ENCODE peak calls at places on chromosomes 7 and 10, in four cellular contexts. E is Karpas-422, D is mammary epithelial cell, F is OCI-LY7. G is an unnamed sample. For H3K79me2, the result is how much of the 10 kb centered on the place peaks cover.

GRCh38 chr10:13395540-13395939 is 47.4 kb upstream of the SEPHS1 start:
- DNase-seq in E (no peak), D (no peak), F (no peak), G (no peak)

GRCh38 chr7:157831143-157831900 is 494.5 kb downstream of the DNAJB6 start:
- DNase-seq in E (no peak), D (no peak), F (no peak), G (no peak)

GRCh38 chr10:62149621-62150020 is 119.0 kb downstream of the RTKN2 start:
- DNase-seq in E (no peak), D (no peak), F (no peak), G (no peak)

GRCh38 chr7:70289067-70289466 is 690.8 kb downstream of the AUTS2 start:
- DNase-seq in E (no peak), D (peak), F (no peak), G (no peak)

GRCh38 chr10:30037620-30038336 is 21.6 kb downstream of the JCAD start:
- DNase-seq in E (no peak), D (no peak), F (no peak), G (no peak)

GRCh38 chr7:92988051-92988450 is 129.7 kb downstream of the SAMD9 start:
- DNase-seq in E (no peak), D (peak), F (no peak), G (peak)

GRCh38 chr10:35127289-35127891 is 744 bp downstream of the CREM start:
- DNase-seq in E (peak), D (peak), F (peak), G (no peak)

GRCh38 chr7:66150471-66150870 is 35.8 kb downstream of the CRCP start:
- DNase-seq in E (no peak), D (no peak), F (no peak), G (no peak)

GRCh38 chr7:40676220-40676619 is 541.4 kb downstream of the SUGCT start:
- DNase-seq in E (no peak), D (no peak), F (no peak), G (no peak)

GRCh38 chr10:104371753-104372152 is 18.1 kb downstream of the CFAP58 start:
- DNase-seq in E (no peak), D (no peak), F (no peak), G (no peak)

GRCh38 chr7:845731-846130 is 13.5 kb downstream of the SUN1 start:
- DNase-seq in E (no peak), D (no peak), F (no peak), G (no peak)
- H3K79me2 ChIP-seq in E (under half), D (under half), F (under half), G (under half)

GRCh38 chr7:130936202-130936931 is 202.4 kb upstream of the KLF14 start:
- DNase-seq in E (no peak), D (no peak), F (no peak), G (no peak)

GRCh38 chr7:130937016-130937415 is 203.0 kb upstream of the KLF14 start:
- DNase-seq in E (no peak), D (no peak), F (no peak), G (no peak)

GRCh38 chr7:130939285-130940095 is 205.5 kb upstream of the KLF14 start:
- DNase-seq in E (no peak), D (no peak), F (no peak), G (no peak)

GRCh38 chr7:130938661-130939060 is 204.7 kb upstream of the KLF14 start:
- DNase-seq in E (no peak), D (no peak), F (no peak), G (no peak)

DNA sequence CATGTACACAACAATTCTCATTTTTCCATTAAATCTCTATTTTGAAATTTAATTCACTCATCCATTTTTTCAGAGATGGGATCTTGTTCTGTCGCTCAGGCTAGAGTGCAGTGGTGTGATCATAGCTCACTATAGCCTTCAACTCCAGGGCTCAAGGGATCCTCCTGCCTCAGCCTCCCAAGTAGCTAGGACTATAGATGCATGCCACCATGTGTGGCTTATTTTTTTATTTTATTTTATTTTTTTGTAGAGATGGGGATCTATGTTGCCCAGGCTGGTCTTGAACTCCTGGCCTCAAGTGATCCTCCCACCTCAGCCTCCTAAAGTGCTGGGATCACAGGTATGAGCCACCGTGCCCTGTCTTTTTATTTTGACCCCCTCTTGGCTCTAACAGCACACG is 203.8 kb upstream of the KLF14 start:
- DNase-seq in E (no peak), D (no peak), F (no peak), G (no peak)
- H3K79me2 ChIP-seq in E (half or more), D (half or more), F (under half), G (half or more)

GRCh38 chr10:58641708-58642107 is 129.0 kb downstream of the BICC1 start:
- DNase-seq in E (no peak), D (peak), F (no peak), G (no peak)

GRCh38 chr10:58641095-58641531 is 128.4 kb downstream of the BICC1 start:
- DNase-seq in E (no peak), D (peak), F (no peak), G (no peak)

GRCh38 chr10:58642283-58642682 is 129.6 kb downstream of the BICC1 start:
- DNase-seq in E (no peak), D (no peak), F (no peak), G (no peak)

GRCh38 chr10:58644311-58644710 is 131.6 kb downstream of the BICC1 start:
- DNase-seq in E (no peak), D (no peak), F (no peak), G (no peak)

DNA sequence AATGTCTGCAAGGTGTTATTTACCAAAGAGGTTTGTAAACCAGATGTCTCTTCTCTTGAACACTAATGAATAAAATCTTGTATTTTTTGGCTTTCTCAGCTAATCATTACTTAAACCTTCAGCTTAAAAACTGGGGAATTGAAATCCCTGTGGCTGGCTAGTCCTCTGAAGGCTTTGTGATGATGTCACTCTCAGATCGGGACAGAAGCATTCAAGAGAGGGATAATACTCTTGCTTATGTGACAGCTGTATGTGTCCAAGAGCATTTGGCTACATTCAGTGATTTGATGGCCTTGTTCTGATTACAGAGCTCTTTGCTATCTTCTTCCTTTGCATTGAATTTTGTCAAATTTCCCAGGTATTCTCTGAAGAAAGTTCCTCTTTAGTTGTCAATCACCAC is 130.4 kb downstream of the BICC1 start:
- DNase-seq in E (no peak), D (no peak), F (no peak), G (no peak)
- H3K79me2 ChIP-seq in E (under half), D (under half), F (under half), G (under half)

GRCh38 chr10:118729200-118729599 is 25.6 kb downstream of the CACUL1 start:
- DNase-seq in E (no peak), D (no peak), F (no peak), G (no peak)
- H3K79me2 ChIP-seq in E (half or more), D (half or more), F (under half), G (half or more)

G was measured in keratinocyte.